ENCODE peak calls at places on chromosomes 3 and 15, in five cellular contexts. One of them, this sample, is unnamed.

GRCh38 chr15:38514601-38515000 is 50.0 kb downstream of the RASGRP1 start:
- DNase-seq in NCI-H1105: no peak
- DNase-seq in fibroblast of lung: no peak
- DNase-seq in GM03348: no peak
- DNase-seq in amniotic stem cell: no peak
- DNase-seq in this sample: no peak

GRCh38 chr15:49674370-49674769 is 53.5 kb downstream of the DTWD1 start:
- DNase-seq in GM03348: peak
- DNase-seq in NCI-H1105: no peak
- DNase-seq in amniotic stem cell: no peak
- DNase-seq in fibroblast of lung: no peak
- DNase-seq in this sample: no peak

GRCh38 chr15:57329582-57330367 is 46.5 kb upstream of the CGNL1 start:
- DNase-seq in fibroblast of lung: no peak
- DNase-seq in GM03348: no peak
- DNase-seq in amniotic stem cell: no peak
- DNase-seq in NCI-H1105: no peak
- DNase-seq in this sample: no peak

GRCh38 chr3:151931171-151931570 is 57.7 kb downstream of the SUCNR1 start:
- DNase-seq in GM03348: no peak
- DNase-seq in amniotic stem cell: no peak
- DNase-seq in fibroblast of lung: peak
- DNase-seq in NCI-H1105: no peak
- DNase-seq in this sample: no peak

GRCh38 chr3:147447224-147447623 is 38.1 kb downstream of the ZIC1 start:
- DNase-seq in NCI-H1105: no peak
- DNase-seq in amniotic stem cell: no peak
- DNase-seq in fibroblast of lung: no peak
- DNase-seq in GM03348: no peak
- DNase-seq in this sample: no peak

GRCh38 chr15:58407366-58407765 is 24.4 kb upstream of the LIPC start:
- DNase-seq in amniotic stem cell: no peak
- DNase-seq in fibroblast of lung: no peak
- DNase-seq in GM03348: no peak
- DNase-seq in NCI-H1105: no peak
- DNase-seq in this sample: no peak

GRCh38 chr3:72820405-72820804 is 27.8 kb downstream of the SHQ1 start:
- DNase-seq in amniotic stem cell: no peak
- DNase-seq in fibroblast of lung: peak
- DNase-seq in GM03348: peak
- DNase-seq in NCI-H1105: no peak
- DNase-seq in this sample: no peak

GRCh38 chr3:184489457-184489856 is 72.1 kb upstream of the EPHB3 start:
- DNase-seq in fibroblast of lung: no peak
- DNase-seq in amniotic stem cell: no peak
- DNase-seq in GM03348: no peak
- DNase-seq in NCI-H1105: no peak
- DNase-seq in this sample: no peak

GRCh38 chr3:155960060-155960459 is 89.6 kb downstream of the GMPS start:
- DNase-seq in GM03348: peak
- DNase-seq in NCI-H1105: no peak
- DNase-seq in amniotic stem cell: no peak
- DNase-seq in fibroblast of lung: peak
- DNase-seq in this sample: no peak

GRCh38 chr3:11226042-11226370 is 46.2 kb upstream of the ATG7 start:
- DNase-seq in NCI-H1105: no peak
- DNase-seq in fibroblast of lung: no peak
- DNase-seq in GM03348: no peak
- DNase-seq in amniotic stem cell: no peak
- DNase-seq in this sample: no peak

GRCh38 chr15:48719668-48720067 is 74.2 kb upstream of the FBN1 start:
- DNase-seq in GM03348: no peak
- DNase-seq in fibroblast of lung: no peak
- DNase-seq in amniotic stem cell: no peak
- DNase-seq in NCI-H1105: no peak
- DNase-seq in this sample: no peak

This sample was measured in 8988T.